ENCODE peak calls at places on chromosomes 11 and 22, in ten cellular contexts. H is RWPE1, B is GM23338, G is Peyer's patch, F is breast epithelium, O is heart right ventricle, Y is pancreas, U is neural progenitor cell, R is right lobe of liver, K is keratinocyte. S is an unnamed sample.

GRCh38 chr22:43313497-43314474 is 29.4 kb downstream of the SCUBE1 start:
- DNase-seq in G (no peak), F (no peak), U (peak; percentile 28), B (peak; percentile 27), H (no peak), Y (no peak), O (peak; percentile 64), R (no peak), K (no peak), S (no peak)

GRCh38 chr11:78708388-78708787 is 133.7 kb upstream of the NARS2 start:
- DNase-seq in K (peak; percentile 85), O (no peak), U (no peak), G (no peak), B (peak; percentile 47), Y (no peak), F (no peak), R (no peak), H (peak; percentile 36), S (no peak)

GRCh38 chr11:6418958-6419611 is at the start of gene APBB1:
- DNase-seq in R (peak; percentile 57), K (no peak), B (peak; percentile 87), Y (peak; percentile 62), F (peak; percentile 32), O (peak; percentile 77), G (peak; percentile 85), U (peak; percentile 89), H (peak; percentile 57), S (peak; percentile 87)

GRCh38 chr11:134224710-134225662 is 515 bp downstream of the VPS26B start:
- DNase-seq in U (peak; percentile 80), B (peak; percentile 52), O (peak; percentile 77), G (peak; percentile 67), H (peak; percentile 12), K (no peak), F (peak; percentile 45), R (peak; percentile 86), Y (peak; percentile 37), S (peak; percentile 70)

GRCh38 chr11:118902336-118903203 is 18.9 kb downstream of the CXCR5 start:
- DNase-seq in U (no peak), R (no peak), K (no peak), F (no peak), Y (peak; percentile 11), B (no peak), O (no peak), H (no peak), G (peak; percentile 44), S (no peak)

GRCh38 chr11:100774859-100775258 is 87.8 kb downstream of the ARHGAP42 start:
- DNase-seq in G (peak; percentile 69), F (no peak), Y (no peak), H (no peak), O (no peak), R (no peak), U (peak; percentile 15), K (no peak), B (no peak), S (no peak)

GRCh38 chr22:27377901-27378300 is 423.7 kb downstream of the MN1 start:
- DNase-seq in G (no peak), Y (peak; percentile 93), H (no peak), U (no peak), K (no peak), F (no peak), B (no peak), O (no peak), R (peak; percentile 50), S (no peak)

GRCh38 chr22:22069450-22070370 is 87.1 kb upstream of the TOP3B start:
- DNase-seq in F (no peak), G (no peak), H (no peak), O (no peak), Y (no peak), K (no peak), U (no peak), R (no peak), B (peak; percentile 22), S (no peak)

GRCh38 chr11:44301856-44302231 is 8.1 kb downstream of the ALX4 start:
- DNase-seq in B (no peak), Y (no peak), U (no peak), F (no peak), G (no peak), K (no peak), O (no peak), H (peak; percentile 73), R (no peak), S (no peak)

GRCh38 chr11:90204832-90205646 is 17.8 kb downstream of the CHORDC1 start:
- DNase-seq in F (no peak), H (peak; percentile 35), O (no peak), G (peak; percentile 61), U (peak; percentile 58), K (no peak), B (peak; percentile 70), R (no peak), Y (no peak), S (no peak)

GRCh38 chr11:67665537-67666302 is 8.7 kb downstream of the ALDH3B2 start:
- DNase-seq in F (no peak), R (no peak), K (no peak), O (no peak), G (peak; percentile 58), U (no peak), H (no peak), B (no peak), Y (peak; percentile 55), S (no peak)

GRCh38 chr11:96306600-96306932 is 36.4 kb downstream of the MAML2 start:
- DNase-seq in O (no peak), K (no peak), Y (no peak), G (no peak), H (no peak), F (no peak), B (no peak), U (no peak), R (no peak), S (no peak)

GRCh38 chr11:20671856-20672546 is 2.6 kb downstream of the NELL1 start:
- DNase-seq in G (no peak), H (no peak), Y (no peak), K (no peak), O (no peak), R (no peak), U (peak; percentile 47), F (no peak), B (peak; percentile 34), S (no peak)

GRCh38 chr22:28817919-28818859 is 17.8 kb upstream of the XBP1 start:
- DNase-seq in R (peak; percentile 59), H (no peak), K (no peak), O (no peak), U (no peak), G (peak; percentile 59), Y (peak; percentile 94), B (peak; percentile 20), F (peak; percentile 84), S (no peak)
- H3K27ac ChIP-seq in R (peak overlapping the region; percentile 91), H (no peak overlapping the region), K (no peak overlapping the region), O (peak overlapping the region; percentile 64), U (peak overlapping the region; percentile 18), G (peak overlapping the region; percentile 40), Y (peak overlapping the region; percentile 87), B (peak overlapping the region; percentile 46), F (peak overlapping the region; percentile 86), S (peak overlapping the region; percentile 54)

GRCh38 chr11:76663461-76663760 is 7.1 kb downstream of the LRRC32 start:
- DNase-seq in G (peak; percentile 30), O (no peak), R (no peak), H (no peak), K (no peak), U (no peak), B (no peak), Y (no peak), F (no peak), S (no peak)

GRCh38 chr11:76665172-76665571 is 5.4 kb downstream of the LRRC32 start:
- DNase-seq in U (no peak), O (no peak), F (no peak), R (no peak), K (no peak), Y (no peak), G (peak; percentile 43), H (no peak), B (no peak), S (no peak)

GRCh38 chr11:76664578-76665061 is 5.9 kb downstream of the LRRC32 start:
- DNase-seq in U (no peak), R (no peak), O (no peak), G (peak; percentile 50), K (no peak), B (no peak), F (no peak), Y (no peak), H (no peak), S (no peak)

GRCh38 chr11:76662656-76663460 is 7.7 kb downstream of the LRRC32 start:
- DNase-seq in B (no peak), O (no peak), Y (no peak), H (no peak), G (peak; percentile 23), U (no peak), F (no peak), K (no peak), R (no peak), S (no peak)

GRCh38 chr11:76663912-76664440 is 6.6 kb downstream of the LRRC32 start:
- DNase-seq in Y (no peak), H (no peak), K (no peak), R (no peak), B (no peak), F (no peak), O (no peak), U (no peak), G (peak; percentile 30), S (no peak)
- H3K27ac ChIP-seq in Y (no peak overlapping the region), H (no peak overlapping the region), K (no peak overlapping the region), R (no peak overlapping the region), B (no peak overlapping the region), F (peak overlapping the region; percentile 68), O (peak overlapping the region; percentile 93), U (no peak overlapping the region), G (no peak overlapping the region), S (no peak overlapping the region)

DNA sequence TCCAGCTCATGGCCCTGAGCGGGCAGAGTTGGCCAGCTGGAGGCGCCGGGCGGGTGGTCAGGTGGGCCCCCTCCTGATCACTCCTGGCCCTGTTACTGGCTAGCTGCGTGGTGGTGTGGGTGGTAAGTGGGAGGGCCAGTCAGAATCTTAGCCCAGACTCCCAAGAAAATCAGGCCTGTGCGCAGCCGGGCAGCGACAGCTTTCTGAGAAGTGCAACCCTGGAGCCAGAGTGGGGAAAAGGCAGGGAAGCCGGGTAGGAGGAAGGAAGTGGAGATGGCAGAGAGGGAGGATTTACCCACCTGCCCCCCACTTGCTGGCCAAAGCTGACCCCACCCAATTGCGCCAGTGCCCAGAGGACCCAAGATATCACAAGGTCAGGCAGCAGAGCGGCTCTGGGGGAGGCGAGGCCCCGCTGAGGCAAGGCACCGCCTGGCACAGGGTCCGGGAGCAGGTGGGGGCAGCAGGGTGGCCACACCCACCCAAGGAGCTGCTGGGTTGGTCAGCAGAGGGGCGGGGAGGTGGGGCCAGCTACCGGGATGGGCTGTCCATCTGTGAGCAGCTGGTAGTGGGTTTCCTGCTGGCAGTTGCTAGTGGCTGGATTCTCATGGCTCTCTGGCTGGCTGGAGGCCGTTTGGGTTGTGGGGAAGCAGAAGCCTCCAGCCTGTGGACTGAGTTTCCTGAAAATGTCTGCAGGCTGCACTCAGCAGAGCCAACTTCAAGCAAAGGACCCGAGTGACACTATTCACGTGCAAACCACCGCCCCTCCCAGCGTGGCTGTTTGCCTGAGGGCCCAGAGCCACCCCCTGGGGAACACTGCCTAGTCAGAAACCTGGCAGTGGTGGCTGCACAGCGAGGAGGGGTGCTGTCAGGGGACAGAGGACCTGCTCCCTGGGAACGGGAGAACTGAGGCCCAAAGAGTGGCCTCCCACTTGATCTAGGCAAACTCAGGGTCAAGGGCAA is 196.3 kb downstream of the IGLL1 start:
- DNase-seq in Y (no peak), U (peak; percentile 71), O (no peak), G (no peak), K (no peak), R (no peak), F (no peak), B (peak; percentile 54), H (no peak), S (no peak)
- H3K27ac ChIP-seq in Y (no peak overlapping the region), U (no peak overlapping the region), O (no peak overlapping the region), G (no peak overlapping the region), K (no peak overlapping the region), R (no peak overlapping the region), F (no peak overlapping the region), B (no peak overlapping the region), H (no peak overlapping the region), S (peak overlapping the region; percentile 87)

GRCh38 chr11:61881397-61881796 is 9.9 kb downstream of the FADS3 start:
- DNase-seq in O (no peak), Y (no peak), U (peak; percentile 22), B (peak; percentile 78), F (no peak), G (no peak), R (no peak), K (no peak), H (no peak), S (no peak)
- H3K27ac ChIP-seq in O (peak overlapping the region; percentile 77), Y (no peak overlapping the region), U (no peak overlapping the region), B (no peak overlapping the region), F (peak overlapping the region; percentile 32), G (no peak overlapping the region), R (no peak overlapping the region), K (no peak overlapping the region), H (peak overlapping the region; percentile 51), S (no peak overlapping the region)